ENCODE peak calls at places on chromosomes 1 and 21, in seven cellular contexts. Q, X, G, E, P, C and M are unnamed samples.
A peak's percentile ranks its signal among the peaks of the same experiment; 100 is the strongest.

GRCh38 chr1:64844609-64845008 is 99.7 kb downstream of the RAVER2 start:
- DNase-seq in Q (no peak), X (no peak), G (no peak), E (no peak), P (no peak), C (no peak), M (no peak)

GRCh38 chr1:29514361-29515187 is 278.3 kb downstream of the PTPRU start:
- DNase-seq in Q (no peak), X (peak; percentile 20), G (peak; percentile 43), E (no peak), P (no peak), C (no peak), M (peak; percentile 41)

GRCh38 chr1:21659099-21659923 is 9.8 kb downstream of the RAP1GAP start:
- DNase-seq in Q (peak; percentile 90), X (peak; percentile 88), G (peak; percentile 90), E (no peak), P (peak; percentile 70), C (peak; percentile 80), M (peak; percentile 77)

GRCh38 chr1:103197266-103197665 is 88.9 kb upstream of the COL11A1 start:
- DNase-seq in Q (no peak), X (no peak), G (no peak), E (no peak), P (no peak), C (no peak), M (no peak)

GRCh38 chr1:229664133-229664689 is 38.2 kb downstream of the URB2 start:
- DNase-seq in Q (peak; percentile 21), X (peak; percentile 52), G (no peak), E (peak; percentile 69), P (peak; percentile 85), C (no peak), M (no peak)

GRCh38 chr21:33019516-33019884 is 6.2 kb upstream of the OLIG2 start:
- DNase-seq in Q (no peak), X (no peak), G (no peak), E (no peak), P (no peak), C (no peak), M (no peak)

GRCh38 chr1:158527190-158527815 is 26.9 kb downstream of the OR6Y1 start:
- DNase-seq in Q (peak; percentile 42), X (no peak), G (no peak), E (no peak), P (peak; percentile 24), C (no peak), M (no peak)

GRCh38 chr1:37449936-37450335 is 24.4 kb upstream of the ZC3H12A start:
- DNase-seq in Q (no peak), X (no peak), G (no peak), E (no peak), P (no peak), C (no peak), M (no peak)

GRCh38 chr1:24744911-24745710 is at the start of gene CLIC4:
- DNase-seq in Q (peak; percentile 100), X (peak; percentile 100), G (peak; percentile 99), E (peak; percentile 94), P (peak; percentile 100), C (peak; percentile 99), M (peak; percentile 100)

GRCh38 chr1:24745711-24746582 is 700 bp downstream of the CLIC4 start:
- DNase-seq in Q (peak; percentile 67), X (peak; percentile 62), G (peak; percentile 88), E (no peak), P (peak; percentile 66), C (no peak), M (peak; percentile 90)

GRCh38 chr1:24739241-24739640 is 6.0 kb upstream of the CLIC4 start:
- DNase-seq in Q (no peak), X (no peak), G (peak; percentile 44), E (no peak), P (no peak), C (no peak), M (no peak)

GRCh38 chr1:24743404-24744211 is 1.6 kb upstream of the CLIC4 start:
- DNase-seq in Q (peak; percentile 55), X (peak; percentile 20), G (peak; percentile 65), E (no peak), P (peak; percentile 39), C (no peak), M (no peak)

DNA sequence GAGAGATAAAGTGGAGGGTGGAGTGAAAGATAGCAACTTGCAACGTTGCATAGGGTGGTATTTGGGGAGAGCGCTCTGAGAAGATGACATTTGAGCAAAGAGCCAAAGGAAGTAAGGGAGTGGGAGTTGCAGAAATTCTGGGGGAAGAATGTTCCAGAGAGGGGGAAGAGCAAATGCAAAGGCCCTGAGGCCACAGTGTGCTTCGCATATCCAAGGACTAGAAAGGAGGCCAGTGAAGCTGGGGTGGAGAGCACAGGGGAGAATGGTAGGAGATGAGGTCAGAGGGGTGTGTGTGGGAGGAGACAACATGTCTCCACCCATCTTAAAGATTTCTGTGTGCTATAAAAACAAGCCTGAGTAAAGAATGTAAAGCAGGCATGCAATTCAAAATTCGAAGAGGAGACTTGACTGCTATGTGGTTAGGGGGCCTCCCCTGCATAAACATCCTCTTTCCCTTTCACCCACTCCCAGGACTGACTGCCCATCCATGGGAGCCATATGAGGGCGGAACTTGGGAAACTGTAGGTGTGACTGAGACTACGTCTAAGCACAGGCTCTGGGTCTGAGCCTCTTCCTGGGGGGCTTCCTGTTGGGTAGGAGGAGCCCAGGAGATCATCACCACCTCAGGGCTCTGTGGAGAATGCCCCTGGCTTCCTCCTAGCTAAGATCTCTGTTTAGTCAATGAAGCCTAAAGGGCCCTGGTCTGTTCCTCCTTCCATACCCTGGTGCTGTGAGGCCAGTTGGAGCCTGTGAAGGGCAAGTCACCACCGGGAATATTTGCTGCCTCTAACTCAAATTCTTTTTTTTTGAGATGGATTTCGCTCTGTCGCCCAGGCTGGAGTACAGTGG is 2.9 kb upstream of the CLIC4 start:
- DNase-seq in Q (peak; percentile 70), X (peak; percentile 23), G (peak; percentile 69), E (no peak), P (no peak), C (no peak), M (no peak)
- TF ChIP-seq POLR2AphosphoS5 in Q (no peak), X (no peak), G (no peak), E (no peak), P (no peak), C (no peak), M (no peak)

GRCh38 chr21:28884976-28885852 is 107.5 kb downstream of the LTN1 start:
- DNase-seq in Q (peak; percentile 96), X (peak; percentile 82), G (peak; percentile 93), E (peak; percentile 89), P (peak; percentile 93), C (peak; percentile 73), M (peak; percentile 95)
- TF ChIP-seq POLR2A in Q (peak; percentile 98), X (no peak), G (peak; percentile 54), E (peak; percentile 93), P (peak; percentile 86), C (peak; percentile 52), M (no peak)

GRCh38 chr1:42935971-42936308 is 22.7 kb downstream of the SLC2A1 start:
- DNase-seq in Q (no peak), X (no peak), G (no peak), E (no peak), P (no peak), C (peak; percentile 7), M (no peak)

GRCh38 chr1:42937836-42938595 is 20.7 kb downstream of the SLC2A1 start:
- DNase-seq in Q (no peak), X (no peak), G (no peak), E (no peak), P (no peak), C (no peak), M (peak; percentile 24)

GRCh38 chr1:42938596-42939184 is 20.0 kb downstream of the SLC2A1 start:
- DNase-seq in Q (no peak), X (no peak), G (no peak), E (no peak), P (no peak), C (no peak), M (peak; percentile 19)

GRCh38 chr1:42936309-42937078 is 22.2 kb downstream of the SLC2A1 start:
- DNase-seq in Q (peak; percentile 98), X (peak; percentile 31), G (no peak), E (no peak), P (no peak), C (peak; percentile 45), M (peak; percentile 70)

DNA sequence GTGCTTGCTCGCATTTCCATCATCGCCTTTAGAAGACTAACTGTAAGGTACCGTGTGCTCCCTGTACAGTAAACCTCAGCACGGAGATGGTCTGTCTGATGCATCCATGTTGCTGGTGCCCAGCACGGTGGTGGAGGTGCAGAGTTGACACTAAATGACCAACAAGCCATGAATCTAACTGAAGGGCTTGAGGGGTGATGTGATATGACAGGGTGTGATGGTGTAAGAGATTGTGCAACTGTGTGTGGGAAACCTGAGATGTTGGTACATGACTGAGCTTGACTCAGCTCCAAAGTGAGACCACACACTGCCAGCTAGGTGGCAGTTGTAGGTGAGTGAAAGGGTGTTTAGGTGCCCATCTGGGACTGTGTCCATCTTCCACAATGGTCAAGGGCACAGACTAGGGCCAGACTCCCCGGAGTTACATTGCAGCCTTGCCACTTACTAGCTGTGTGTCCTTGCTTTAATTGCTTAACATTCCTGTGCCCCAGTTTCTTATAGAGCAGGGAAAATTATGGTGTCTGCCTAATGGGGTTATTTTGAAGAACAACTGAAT is 21.4 kb downstream of the SLC2A1 start:
- DNase-seq in Q (peak; percentile 49), X (no peak), G (no peak), E (no peak), P (no peak), C (peak; percentile 34), M (peak; percentile 37)
- TF ChIP-seq CTCF in Q (no peak), X (no peak), G (no peak), E (no peak), P (no peak), C (no peak), M (no peak)

DNA sequence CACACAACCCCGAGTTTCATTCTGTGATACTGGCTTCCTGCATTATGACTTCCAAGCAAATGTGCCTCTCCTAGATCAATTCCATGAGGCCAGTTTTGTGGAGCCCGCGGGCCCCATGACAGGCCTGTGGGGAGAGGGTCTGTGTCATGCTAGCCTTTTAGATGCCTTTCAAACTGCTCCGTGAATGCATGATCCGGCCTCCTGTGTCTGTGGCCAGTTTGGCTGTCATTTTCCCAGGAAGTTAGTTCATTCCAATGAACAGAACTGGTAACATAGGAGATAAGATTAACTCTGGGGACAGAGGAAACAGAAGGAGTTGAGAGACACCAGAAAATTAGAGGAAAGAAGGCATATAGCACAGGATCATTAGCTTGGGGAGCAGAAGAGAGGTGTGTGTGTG is 3.2 kb downstream of the FNDC7 start:
- DNase-seq in Q (no peak), X (no peak), G (no peak), E (no peak), P (no peak), C (no peak), M (no peak)
- TF ChIP-seq POLR2AphosphoS5 in Q (no peak), X (no peak), G (no peak), E (no peak), P (no peak), C (no peak), M (no peak)